ENCODE peak calls at places on chromosomes 13 and 19, in five cellular contexts. One of them, this sample, is unnamed.

GRCh38 chr13:101152184-101152583 is 264.1 kb downstream of the NALCN start:
- DNase-seq in pons: no peak
- DNase-seq in LoVo: no peak
- DNase-seq in HFFc6: no peak
- DNase-seq in NAMALWA: no peak
- DNase-seq in this sample: no peak

GRCh38 chr19:12720851-12721655 is 2.7 kb downstream of the TNPO2 start:
- DNase-seq in LoVo: no peak
- DNase-seq in NAMALWA: no peak
- DNase-seq in HFFc6: peak
- DNase-seq in pons: no peak
- DNase-seq in this sample: no peak

GRCh38 chr19:2327773-2328400 is 499 bp downstream of the LSM7 start:
- DNase-seq in LoVo: peak
- DNase-seq in pons: peak
- DNase-seq in HFFc6: peak
- DNase-seq in NAMALWA: peak
- DNase-seq in this sample: peak

GRCh38 chr13:99353836-99354235 is 46.6 kb upstream of the GPR183 start:
- DNase-seq in HFFc6: peak
- DNase-seq in LoVo: no peak
- DNase-seq in pons: no peak
- DNase-seq in NAMALWA: no peak
- DNase-seq in this sample: no peak

GRCh38 chr13:26498524-26499208 is 58.8 kb upstream of the WASF3 start:
- DNase-seq in pons: no peak
- DNase-seq in LoVo: no peak
- DNase-seq in HFFc6: peak
- DNase-seq in NAMALWA: no peak
- DNase-seq in this sample: no peak

GRCh38 chr13:24842533-24843278 is 78.7 kb downstream of the RNF17 start:
- DNase-seq in LoVo: no peak
- DNase-seq in HFFc6: peak
- DNase-seq in pons: no peak
- DNase-seq in NAMALWA: no peak
- DNase-seq in this sample: no peak

GRCh38 chr19:52689804-52690394 is 44.9 kb downstream of the ZNF611 start:
- DNase-seq in pons: no peak
- DNase-seq in NAMALWA: no peak
- DNase-seq in LoVo: no peak
- DNase-seq in HFFc6: no peak
- DNase-seq in this sample: no peak

GRCh38 chr13:109231853-109232252 is 554.5 kb downstream of the IRS2 start:
- DNase-seq in NAMALWA: no peak
- DNase-seq in LoVo: no peak
- DNase-seq in HFFc6: no peak
- DNase-seq in pons: no peak
- DNase-seq in this sample: no peak

GRCh38 chr13:77740931-77741586 is 43.6 kb downstream of the SLAIN1 start:
- DNase-seq in HFFc6: no peak
- DNase-seq in NAMALWA: no peak
- DNase-seq in LoVo: no peak
- DNase-seq in pons: peak
- DNase-seq in this sample: peak

GRCh38 chr19:12913011-12913561 is 6.0 kb downstream of the SYCE2 start:
- DNase-seq in HFFc6: no peak
- DNase-seq in NAMALWA: no peak
- DNase-seq in LoVo: no peak
- DNase-seq in pons: peak
- DNase-seq in this sample: peak

GRCh38 chr13:113949546-113949945 is 24.3 kb downstream of the C13orf46 start:
- DNase-seq in pons: peak
- DNase-seq in HFFc6: no peak
- DNase-seq in LoVo: no peak
- DNase-seq in NAMALWA: no peak
- DNase-seq in this sample: no peak

GRCh38 chr13:113526466-113527220 is 36.1 kb upstream of the DCUN1D2 start:
- DNase-seq in LoVo: no peak
- DNase-seq in NAMALWA: no peak
- DNase-seq in pons: no peak
- DNase-seq in HFFc6: no peak
- DNase-seq in this sample: no peak

GRCh38 chr19:45097776-45098520 is 5.0 kb downstream of the PPP1R37 start:
- DNase-seq in pons: peak
- DNase-seq in LoVo: no peak
- DNase-seq in NAMALWA: no peak
- DNase-seq in HFFc6: peak
- DNase-seq in this sample: peak

GRCh38 chr13:59542303-59542702 is 621.4 kb downstream of the DIAPH3 start:
- DNase-seq in NAMALWA: no peak
- DNase-seq in HFFc6: no peak
- DNase-seq in LoVo: no peak
- DNase-seq in pons: no peak
- DNase-seq in this sample: no peak

GRCh38 chr13:107258599-107259187 is 690.8 kb upstream of the ARGLU1 start:
- DNase-seq in HFFc6: no peak
- DNase-seq in NAMALWA: no peak
- DNase-seq in LoVo: no peak
- DNase-seq in pons: no peak
- DNase-seq in this sample: no peak

GRCh38 chr19:49425922-49426592 is 869 bp downstream of the GFY start:
- DNase-seq in HFFc6: no peak
- DNase-seq in pons: no peak
- DNase-seq in NAMALWA: peak
- DNase-seq in LoVo: peak
- DNase-seq in this sample: no peak

GRCh38 chr13:75715598-75716523 is 79.7 kb downstream of the LMO7 start:
- DNase-seq in LoVo: peak
- DNase-seq in HFFc6: no peak
- DNase-seq in pons: no peak
- DNase-seq in NAMALWA: peak
- DNase-seq in this sample: no peak

GRCh38 chr19:6273701-6274601 is 5.8 kb downstream of the MLLT1 start:
- DNase-seq in pons: peak
- DNase-seq in LoVo: no peak
- DNase-seq in NAMALWA: no peak
- DNase-seq in HFFc6: peak
- DNase-seq in this sample: peak

GRCh38 chr19:43711751-43712355 is 4.0 kb upstream of the IRGC start:
- DNase-seq in HFFc6: peak
- DNase-seq in LoVo: peak
- DNase-seq in NAMALWA: no peak
- DNase-seq in pons: no peak
- DNase-seq in this sample: no peak

GRCh38 chr19:38684078-38684861 is 36.8 kb downstream of the ACTN4 start:
- DNase-seq in NAMALWA: no peak
- DNase-seq in pons: no peak
- DNase-seq in LoVo: peak
- DNase-seq in HFFc6: peak
- DNase-seq in this sample: no peak

GRCh38 chr13:46210362-46211083 is 1.2 kb upstream of the LRRC63 start:
- DNase-seq in LoVo: no peak
- DNase-seq in NAMALWA: no peak
- DNase-seq in HFFc6: no peak
- DNase-seq in pons: peak
- DNase-seq in this sample: no peak

GRCh38 chr13:101917833-101918755 is 465.6 kb downstream of the ITGBL1 start:
- DNase-seq in pons: peak
- DNase-seq in NAMALWA: peak
- DNase-seq in HFFc6: no peak
- DNase-seq in LoVo: no peak
- DNase-seq in this sample: peak

GRCh38 chr13:107767119-107767518 is 448.2 kb downstream of the LIG4 start:
- DNase-seq in NAMALWA: no peak
- DNase-seq in pons: no peak
- DNase-seq in LoVo: no peak
- DNase-seq in HFFc6: no peak
- DNase-seq in this sample: no peak

GRCh38 chr19:35040826-35041547 is 534 bp upstream of the HPN start:
- DNase-seq in pons: peak
- DNase-seq in LoVo: no peak
- DNase-seq in NAMALWA: no peak
- DNase-seq in HFFc6: no peak
- DNase-seq in this sample: peak

GRCh38 chr19:16330368-16330801 is 5.8 kb downstream of the KLF2 start:
- DNase-seq in pons: no peak
- DNase-seq in NAMALWA: peak
- DNase-seq in LoVo: peak
- DNase-seq in HFFc6: peak
- DNase-seq in this sample: no peak

GRCh38 chr19:57566396-57567256 is 7.0 kb upstream of the ZNF550 start:
- DNase-seq in LoVo: no peak
- DNase-seq in pons: no peak
- DNase-seq in HFFc6: no peak
- DNase-seq in NAMALWA: peak
- DNase-seq in this sample: no peak

GRCh38 chr13:27130223-27131015 is 41.2 kb downstream of the USP12 start:
- DNase-seq in HFFc6: no peak
- DNase-seq in LoVo: no peak
- DNase-seq in NAMALWA: no peak
- DNase-seq in pons: no peak
- DNase-seq in this sample: no peak

GRCh38 chr13:87999141-87999765 is 328.1 kb downstream of the SLITRK5 start:
- DNase-seq in pons: no peak
- DNase-seq in LoVo: no peak
- DNase-seq in NAMALWA: no peak
- DNase-seq in HFFc6: peak
- DNase-seq in this sample: no peak

GRCh38 chr19:54152878-54153524 is 6.5 kb downstream of the LENG1 start:
- DNase-seq in HFFc6: no peak
- DNase-seq in NAMALWA: no peak
- DNase-seq in pons: no peak
- DNase-seq in LoVo: no peak
- DNase-seq in this sample: no peak

GRCh38 chr19:28466107-28467045 is 746.6 kb downstream of the UQCRFS1 start:
- DNase-seq in pons: peak
- DNase-seq in NAMALWA: peak
- DNase-seq in HFFc6: no peak
- DNase-seq in LoVo: peak
- DNase-seq in this sample: peak

GRCh38 chr13:46543307-46543706 is 9.7 kb upstream of the LRCH1 start:
- DNase-seq in NAMALWA: no peak
- DNase-seq in HFFc6: no peak
- DNase-seq in LoVo: no peak
- DNase-seq in pons: no peak
- DNase-seq in this sample: no peak

GRCh38 chr13:79724348-79725103 is 243.6 kb downstream of the NDFIP2 start:
- DNase-seq in LoVo: peak
- DNase-seq in HFFc6: no peak
- DNase-seq in NAMALWA: no peak
- DNase-seq in pons: no peak
- DNase-seq in this sample: no peak

GRCh38 chr13:66853559-66853958 is 376.6 kb downstream of the PCDH9 start:
- DNase-seq in HFFc6: no peak
- DNase-seq in LoVo: no peak
- DNase-seq in pons: no peak
- DNase-seq in NAMALWA: no peak
- DNase-seq in this sample: no peak

GRCh38 chr19:33064117-33064777 is 441 bp downstream of the RHPN2 start:
- DNase-seq in HFFc6: no peak
- DNase-seq in NAMALWA: peak
- DNase-seq in pons: no peak
- DNase-seq in LoVo: no peak
- DNase-seq in this sample: no peak

GRCh38 chr19:36054119-36054732 is at the start of gene THAP8:
- DNase-seq in pons: peak
- DNase-seq in NAMALWA: peak
- DNase-seq in LoVo: peak
- DNase-seq in HFFc6: peak
- DNase-seq in this sample: peak

GRCh38 chr13:49580980-49581680 is 4.2 kb downstream of the RCBTB1 start:
- DNase-seq in pons: no peak
- DNase-seq in LoVo: no peak
- DNase-seq in NAMALWA: no peak
- DNase-seq in HFFc6: no peak
- DNase-seq in this sample: no peak

GRCh38 chr19:16497042-16497441 is 848 bp downstream of the C19orf44 start:
- DNase-seq in LoVo: no peak
- DNase-seq in pons: no peak
- DNase-seq in NAMALWA: no peak
- DNase-seq in HFFc6: no peak
- DNase-seq in this sample: no peak